ENCODE peak calls at places on chromosomes 1 and 21, in five cellular contexts. D, V, K, J and S are unnamed samples. For H3K9me3, the result is how much of the 10 kb centered on the place peaks cover.

GRCh38 chr1:16091296-16091695 is 17.8 kb upstream of the FAM131C start:
- DNase-seq in V (peak), J (no peak), D (no peak), K (no peak), S (no peak)

GRCh38 chr1:94180650-94181049 is 56.7 kb downstream of the ARHGAP29 start:
- DNase-seq in D (no peak), J (no peak), V (no peak), K (no peak), S (no peak)

GRCh38 chr1:152884085-152884484 is 6.0 kb downstream of the SMCP start:
- DNase-seq in J (no peak), V (no peak), K (no peak), D (no peak), S (no peak)

GRCh38 chr1:40663324-40664166 is 1.9 kb downstream of the RIMS3 start:
- DNase-seq in K (no peak), D (no peak), J (no peak), V (no peak), S (no peak)

GRCh38 chr1:43452789-43453441 is 816 bp downstream of the HYI start:
- DNase-seq in J (peak), D (peak), K (no peak), V (no peak), S (no peak)

GRCh38 chr1:192367436-192367835 is 50.6 kb downstream of the RGS21 start:
- DNase-seq in V (no peak), D (peak), K (no peak), J (no peak), S (no peak)

GRCh38 chr1:228463559-228464455 is 23.4 kb upstream of the RNF187 start:
- DNase-seq in V (no peak), D (peak), K (no peak), J (no peak), S (peak)

GRCh38 chr21:17802568-17802967 is 16.6 kb downstream of the C21orf91 start:
- DNase-seq in K (no peak), D (no peak), J (no peak), V (no peak), S (no peak)

GRCh38 chr1:151342021-151342420 is 5.0 kb downstream of the RFX5 start:
- DNase-seq in V (no peak), D (no peak), J (no peak), K (no peak), S (no peak)

GRCh38 chr1:110657351-110657750 is 17.4 kb downstream of the KCNA3 start:
- DNase-seq in J (no peak), V (no peak), D (no peak), K (no peak), S (no peak)

GRCh38 chr1:110606784-110607662 is 865 bp upstream of the KCNA2 start:
- DNase-seq in K (no peak), D (peak), J (no peak), V (peak), S (no peak)

GRCh38 chr1:243623831-243624230 is 226.2 kb downstream of the AKT3 start:
- DNase-seq in D (no peak), K (no peak), V (no peak), J (no peak), S (no peak)

GRCh38 chr1:177969825-177970371 is at the start of gene SEC16B:
- DNase-seq in D (no peak), V (no peak), K (no peak), J (no peak), S (no peak)

GRCh38 chr1:180927841-180928240 is 15.1 kb downstream of the KIAA1614 start:
- DNase-seq in J (no peak), D (no peak), K (no peak), V (no peak), S (no peak)

GRCh38 chr1:113252166-113252565 is 138.1 kb upstream of the MAGI3 start:
- DNase-seq in V (no peak), D (peak), J (no peak), K (no peak), S (no peak)

GRCh38 chr1:15974855-15975254 is 1.0 kb downstream of the ZBTB17 start:
- DNase-seq in J (no peak), V (no peak), D (no peak), K (no peak), S (no peak)

GRCh38 chr1:107510347-107510746 is 369.5 kb downstream of the NTNG1 start:
- DNase-seq in J (no peak), D (no peak), V (no peak), K (no peak), S (no peak)

GRCh38 chr1:198959676-198960075 is 320.8 kb downstream of the PTPRC start:
- DNase-seq in J (no peak), K (no peak), D (no peak), V (no peak), S (no peak)

GRCh38 chr1:55050283-55050682 is 10.9 kb downstream of the PCSK9 start:
- DNase-seq in V (no peak), J (no peak), D (no peak), K (no peak), S (no peak)

GRCh38 chr1:39105061-39105840 is 79.1 kb downstream of the NDUFS5 start:
- DNase-seq in V (peak), J (peak), K (peak), D (peak), S (peak)

GRCh38 chr1:203934651-203935050 is 73.3 kb downstream of the SNRPE start:
- DNase-seq in K (no peak), J (no peak), D (no peak), V (no peak), S (no peak)

GRCh38 chr1:205504311-205505075 is at the start of gene CDK18:
- DNase-seq in J (peak), K (peak), D (peak), V (peak), S (peak)

GRCh38 chr21:35111531-35111930 is 62.4 kb upstream of the RUNX1 start:
- DNase-seq in J (no peak), V (no peak), K (no peak), D (no peak), S (no peak)

GRCh38 chr1:65209005-65209885 is 61.2 kb downstream of the AK4 start:
- DNase-seq in J (no peak), V (no peak), K (peak), D (peak), S (no peak)

GRCh38 chr21:44065428-44065827 is 41.8 kb upstream of the PWP2 start:
- DNase-seq in V (no peak), K (no peak), D (no peak), J (no peak), S (peak)

GRCh38 chr1:2543543-2544092 is 12.6 kb upstream of the TNFRSF14 start:
- DNase-seq in K (no peak), J (no peak), V (no peak), D (peak), S (peak)

GRCh38 chr1:155698382-155699038 is 9.6 kb downstream of the DAP3 start:
- DNase-seq in K (no peak), J (no peak), V (no peak), D (no peak), S (no peak)

GRCh38 chr1:1166642-1167415 is 6.9 kb upstream of the TTLL10 start:
- DNase-seq in J (no peak), V (no peak), D (no peak), K (no peak), S (no peak)

GRCh38 chr1:24635195-24635843 is 7.8 kb upstream of the SRRM1 start:
- DNase-seq in V (no peak), D (peak), J (no peak), K (no peak), S (no peak)

DNA sequence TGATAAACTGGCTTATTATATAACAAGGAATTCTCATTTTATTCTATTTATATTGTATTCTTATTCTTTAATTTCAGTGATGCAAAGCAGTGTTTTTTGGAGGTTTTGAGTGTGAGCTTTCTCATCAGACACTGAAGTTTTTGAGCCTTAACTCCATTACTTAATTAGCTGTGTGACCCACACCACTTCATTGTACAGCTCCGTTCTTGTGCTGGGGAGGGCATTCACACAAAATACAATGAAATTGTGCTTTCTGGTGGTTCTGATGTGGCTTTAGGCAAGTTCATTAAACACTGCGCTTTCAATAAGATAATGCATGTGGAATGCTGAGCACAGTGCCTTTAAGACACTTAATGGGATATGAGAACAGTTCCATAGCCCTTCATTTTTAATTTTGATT is 102.7 kb upstream of the TPTE start:
- DNase-seq in J (no peak), K (no peak), V (no peak), D (no peak), S (no peak)
- H3K9me3 ChIP-seq in J (under half), K (under half), V (under half), D (half or more), S (under half)

GRCh38 chr1:28889357-28889756 is 25.0 kb upstream of the EPB41 start:
- DNase-seq in V (no peak), J (no peak), K (no peak), D (no peak), S (no peak)
- TF ChIP-seq CTCF in V (no peak), J (no peak), K (no peak), D (no peak), S (no peak)

DNA sequence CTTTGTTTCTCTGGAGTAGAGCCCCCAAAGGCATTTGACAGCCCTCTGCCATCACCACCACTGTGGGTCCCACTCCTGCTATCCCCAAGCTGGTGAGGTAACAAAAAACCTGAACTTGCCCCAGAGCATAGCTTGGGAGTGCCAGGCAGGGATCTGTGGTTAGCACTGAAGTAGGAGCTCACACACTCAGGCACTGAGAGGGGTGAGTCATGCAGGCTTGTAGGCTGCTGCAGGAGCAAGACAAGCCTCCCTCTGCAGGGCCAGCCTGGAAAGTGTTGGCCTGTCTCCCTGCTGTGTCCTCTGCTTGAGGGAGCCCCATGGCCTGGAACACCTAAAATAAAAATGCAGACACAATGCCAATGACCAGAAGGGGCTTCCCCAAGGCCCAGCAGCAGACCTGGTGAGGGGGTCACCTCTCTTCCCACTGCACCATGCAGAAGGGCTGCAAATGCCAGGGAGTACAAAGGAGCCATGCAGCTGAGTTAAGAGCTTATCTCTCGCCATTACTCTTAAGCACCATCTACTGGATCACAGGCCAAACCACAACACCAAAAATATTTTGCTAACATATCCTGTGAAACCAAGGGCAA is 108.9 kb upstream of the POGK start:
- DNase-seq in K (no peak), J (no peak), V (no peak), D (no peak), S (no peak)
- H3K9me3 ChIP-seq in K (under half), J (under half), V (under half), D (under half), S (under half)

GRCh38 chr1:91792393-91793032 is 93.4 kb downstream of the TGFBR3 start:
- DNase-seq in D (peak), K (no peak), V (no peak), J (no peak), S (no peak)
- TF ChIP-seq CTCF in D (peak), K (peak), V (peak), J (peak), S (no peak)

GRCh38 chr1:82795503-82796149 is 994.9 kb downstream of the ADGRL2 start:
- DNase-seq in J (no peak), K (no peak), D (no peak), V (no peak), S (no peak)
- H3K9me3 ChIP-seq in J (under half), K (under half), D (under half), V (under half), S (under half)

GRCh38 chr1:84833198-84833597 is 59.8 kb downstream of the LPAR3 start:
- DNase-seq in J (no peak), D (no peak), K (no peak), V (no peak), S (no peak)
- TF ChIP-seq CTCF in J (no peak), D (no peak), K (no peak), V (no peak), S (no peak)

DNA sequence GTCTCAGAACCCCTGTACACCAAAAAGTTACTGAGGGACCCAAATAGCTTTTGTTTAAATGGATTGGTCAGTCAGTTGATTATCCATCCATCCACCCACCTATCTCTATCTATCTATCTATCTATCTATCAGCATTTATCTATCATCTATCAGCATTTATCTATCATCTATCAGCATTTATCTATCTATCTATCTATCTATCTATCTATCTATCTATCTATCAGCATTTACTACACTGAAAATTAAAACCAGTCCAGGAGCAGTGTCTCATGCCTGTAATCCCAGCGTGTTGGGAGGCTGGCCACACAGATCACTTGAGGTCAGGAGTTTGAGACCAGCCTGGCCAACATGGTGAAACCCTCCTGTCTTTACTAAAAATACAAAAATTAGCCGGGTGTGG is 47.1 kb downstream of the CLSTN1 start:
- DNase-seq in J (no peak), D (no peak), V (no peak), K (no peak), S (no peak)
- H3K9me3 ChIP-seq in J (under half), D (under half), V (under half), K (under half), S (under half)

GRCh38 chr1:220149742-220150141 is 55.8 kb downstream of the IARS2 start:
- DNase-seq in J (no peak), D (no peak), V (no peak), K (no peak), S (no peak)

GRCh38 chr1:220139966-220140365 is 46.0 kb downstream of the IARS2 start:
- DNase-seq in K (no peak), J (no peak), D (no peak), V (no peak), S (no peak)

DNA sequence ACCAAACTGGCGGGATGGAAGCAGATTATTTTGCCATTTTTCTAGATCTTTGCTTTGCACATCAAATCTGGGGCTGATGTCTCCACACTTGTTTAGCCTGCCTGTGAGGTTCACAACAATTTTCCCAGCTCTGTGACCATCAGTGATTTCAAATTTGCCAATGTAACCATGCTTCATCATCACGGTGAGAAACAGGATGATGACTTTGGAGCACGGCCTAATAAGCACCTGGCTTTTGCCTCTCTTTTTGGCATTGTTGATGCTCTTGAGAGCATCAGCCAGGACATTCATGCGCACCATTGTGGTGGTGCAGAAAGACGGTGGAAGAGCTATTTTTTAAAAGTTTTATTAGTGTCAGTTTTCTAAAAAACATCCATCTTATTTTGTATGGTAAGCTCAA is 50.1 kb downstream of the IARS2 start:
- DNase-seq in J (no peak), D (no peak), V (no peak), K (no peak), S (no peak)
- TF ChIP-seq CTCF in J (no peak), D (no peak), V (no peak), K (no peak), S (no peak)

GRCh38 chr1:238474263-238474662 is 583.5 kb upstream of the ZP4 start:
- DNase-seq in J (no peak), V (no peak), K (no peak), D (no peak), S (no peak)

DNA sequence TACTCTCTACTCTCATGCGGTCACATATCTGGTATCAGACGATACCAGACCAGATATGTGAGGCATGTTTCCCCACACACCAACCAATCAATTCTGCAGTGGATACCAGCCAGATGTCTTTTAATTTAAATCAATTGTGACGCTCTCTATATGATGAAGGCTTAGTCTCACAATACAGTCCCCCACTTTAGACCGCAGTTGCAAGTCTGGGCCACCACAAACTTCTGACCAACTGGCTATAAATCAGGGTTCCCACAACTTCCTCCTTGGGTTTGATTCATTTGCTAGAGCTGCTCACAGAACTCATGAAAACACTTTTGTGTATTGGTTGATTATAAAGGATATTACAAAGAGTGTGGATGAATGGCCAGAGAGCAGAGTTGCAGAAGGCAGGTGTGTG is 586.2 kb upstream of the ZP4 start:
- DNase-seq in V (no peak), D (no peak), J (no peak), K (no peak), S (no peak)
- H3K9me3 ChIP-seq in V (under half), D (under half), J (under half), K (under half), S (under half)